ENCODE peak calls at places on chromosomes 16 and 17, in five cellular contexts. O is cardiac muscle cell, I is bronchial epithelial cell, C is A673, J is Peyer's patch. X is an unnamed sample.

GRCh38 chr16:86436466-86437185 is 73.7 kb upstream of the FOXF1 start:
- DNase-seq in O (no peak), I (no peak), C (no peak), J (no peak), X (no peak)

GRCh38 chr17:28500712-28501379 is 5.3 kb upstream of the FOXN1 start:
- DNase-seq in O (no peak), I (no peak), C (no peak), J (no peak), X (no peak)

GRCh38 chr17:16285646-16286008 is 67.6 kb downstream of the CENPV start:
- DNase-seq in O (no peak), I (no peak), C (no peak), J (no peak), X (no peak)

GRCh38 chr16:31486036-31486435 is 3.1 kb downstream of the SLC5A2 start:
- DNase-seq in O (no peak), I (no peak), C (no peak), J (no peak), X (no peak)

GRCh38 chr17:50947844-50948514 is 81.8 kb upstream of the TOB1 start:
- DNase-seq in O (no peak), I (peak; percentile 30), C (no peak), J (peak; percentile 15), X (peak; percentile 90)

GRCh38 chr17:55275894-55276804 is 11.4 kb downstream of the HLF start:
- DNase-seq in O (no peak), I (peak; percentile 76), C (peak; percentile 26), J (no peak), X (peak; percentile 66)

GRCh38 chr16:50634947-50635346 is 46.2 kb downstream of the SNX20 start:
- DNase-seq in O (no peak), I (no peak), C (no peak), J (no peak), X (no peak)

GRCh38 chr16:57540906-57541753 is 1.3 kb upstream of the ADGRG5 start:
- DNase-seq in O (no peak), I (peak; percentile 71), C (no peak), J (peak; percentile 14), X (no peak)

GRCh38 chr17:66652840-66653507 is 181.9 kb upstream of the CACNG5 start:
- DNase-seq in O (no peak), I (peak; percentile 93), C (no peak), J (no peak), X (no peak)

DNA sequence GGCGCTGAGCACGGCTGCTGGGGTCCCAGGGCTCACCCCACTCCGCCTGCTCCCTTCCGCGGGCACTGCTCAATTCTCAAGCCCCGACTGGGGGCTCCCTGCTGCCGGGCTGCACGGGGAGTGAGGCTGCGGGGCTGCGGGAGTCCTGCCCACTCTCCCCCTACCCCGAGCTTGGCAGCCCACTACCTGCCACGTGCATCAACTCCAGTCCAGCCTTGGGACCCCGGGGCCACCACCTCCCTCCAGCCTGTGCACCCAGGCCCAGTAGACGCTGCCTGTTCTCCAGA is 43.3 kb upstream of the SSTR5 start:
- DNase-seq in O (no peak), I (no peak), C (no peak), J (no peak), X (no peak)
- H3K36me3 ChIP-seq in O (no peaks in the 10 kb centered on the region), I (no peaks in the 10 kb centered on the region), C (no peaks in the 10 kb centered on the region), J (no peaks in the 10 kb centered on the region), X (no peaks in the 10 kb centered on the region)

DNA sequence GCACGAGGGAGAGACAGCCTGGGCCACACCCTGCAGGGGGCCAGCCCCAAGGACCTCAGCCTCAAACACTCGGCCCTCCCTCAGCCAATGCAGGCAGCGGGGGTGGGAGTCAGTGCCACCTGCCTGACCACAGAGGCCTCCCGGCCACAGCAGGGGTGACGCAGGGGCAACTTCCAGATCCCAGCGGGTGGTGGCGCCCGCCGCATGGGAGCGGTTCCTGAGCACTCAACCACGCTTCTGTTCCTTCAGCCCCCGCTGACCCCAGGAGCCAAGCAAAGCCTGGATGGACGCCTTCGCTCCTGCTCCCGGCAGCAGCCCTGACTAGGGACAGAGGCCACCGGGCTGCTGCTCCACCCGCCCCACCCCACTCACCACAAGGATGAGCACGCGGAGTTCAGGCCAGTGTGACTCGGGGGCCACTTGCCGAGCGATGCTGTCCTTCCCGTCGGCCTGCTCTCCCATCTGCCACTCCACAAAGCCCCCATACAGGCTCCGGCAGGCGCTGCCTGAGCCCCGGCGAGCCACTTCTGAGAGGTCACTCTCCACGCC is 5.0 kb upstream of the CYBA start:
- DNase-seq in O (no peak), I (no peak), C (no peak), J (no peak), X (no peak)
- H3K36me3 ChIP-seq in O (peaks cover 8% of the 10 kb centered on the region), I (peaks cover 11% of the 10 kb centered on the region), C (peaks cover 57% of the 10 kb centered on the region), J (no peaks in the 10 kb centered on the region), X (peaks cover 13% of the 10 kb centered on the region)

GRCh38 chr17:47161988-47162622 is 27.0 kb downstream of the CDC27 start:
- DNase-seq in O (no peak), I (no peak), C (no peak), J (no peak), X (no peak)
- H3K36me3 ChIP-seq in O (peaks cover 18% of the 10 kb centered on the region), I (no peaks in the 10 kb centered on the region), C (peaks cover 24% of the 10 kb centered on the region), J (no peaks in the 10 kb centered on the region), X (no peaks in the 10 kb centered on the region)

GRCh38 chr16:17291289-17291688 is 179.5 kb downstream of the XYLT1 start:
- DNase-seq in O (no peak), I (no peak), C (no peak), J (no peak), X (no peak)
- H3K36me3 ChIP-seq in O (no peaks in the 10 kb centered on the region), I (no peaks in the 10 kb centered on the region), C (no peaks in the 10 kb centered on the region), J (no peaks in the 10 kb centered on the region), X (no peaks in the 10 kb centered on the region)